ENCODE peak calls at places on chromosomes 6 and 20, in eight cellular contexts. Q is astrocyte of the cerebellum, B is lung, M is BE2C, E is PC-3, Z is neural progenitor cell, N is fibroblast of mammary gland, L is pancreas. D is an unnamed sample.

GRCh38 chr20:51563597-51564332 is 21.2 kb upstream of the NFATC2 start:
- DNase-seq in Q (peak), B (peak), M (peak), E (peak), Z (peak), N (peak), L (peak), D (no peak)

GRCh38 chr20:59135093-59135492 is 28.5 kb upstream of the ZNF831 start:
- DNase-seq in Q (no peak), B (no peak), M (no peak), E (no peak), Z (no peak), N (no peak), L (no peak), D (no peak)

GRCh38 chr6:6875818-6876470 is 231.8 kb upstream of the RREB1 start:
- DNase-seq in Q (no peak), B (no peak), M (no peak), E (peak), Z (no peak), N (peak), L (no peak), D (peak)

GRCh38 chr6:74073429-74073828 is 377.4 kb downstream of the CD109 start:
- DNase-seq in Q (no peak), B (no peak), M (no peak), E (peak), Z (no peak), N (peak), L (no peak), D (no peak)

GRCh38 chr6:111423055-111423633 is 59.9 kb downstream of the REV3L start:
- DNase-seq in Q (no peak), B (no peak), M (no peak), E (peak), Z (no peak), N (peak), L (no peak), D (no peak)

GRCh38 chr6:137341721-137342195 is 122.6 kb upstream of the IFNGR1 start:
- DNase-seq in Q (no peak), B (no peak), M (peak), E (peak), Z (peak), N (peak), L (peak), D (no peak)

GRCh38 chr6:170127151-170127550 is 163.7 kb downstream of the DLL1 start:
- DNase-seq in Q (no peak), B (no peak), M (no peak), E (no peak), Z (no peak), N (no peak), L (no peak), D (no peak)

GRCh38 chr6:77466055-77467028 is 3.1 kb upstream of the HTR1B start:
- DNase-seq in Q (peak), B (no peak), M (peak), E (peak), Z (peak), N (peak), L (peak), D (no peak)

GRCh38 chr20:58604410-58604881 is 46.6 kb upstream of the STX16 start:
- DNase-seq in Q (no peak), B (no peak), M (peak), E (no peak), Z (no peak), N (no peak), L (no peak), D (no peak)

GRCh38 chr6:151452750-151453427 is 963 bp upstream of the RMND1 start:
- DNase-seq in Q (no peak), B (peak), M (peak), E (peak), Z (peak), N (peak), L (peak), D (no peak)

GRCh38 chr20:64033981-64034493 is 1.9 kb upstream of the C20orf204 start:
- DNase-seq in Q (no peak), B (no peak), M (no peak), E (no peak), Z (no peak), N (peak), L (no peak), D (no peak)

GRCh38 chr6:82056567-82056966 is 191.0 kb downstream of the IBTK start:
- DNase-seq in Q (no peak), B (no peak), M (no peak), E (no peak), Z (no peak), N (no peak), L (no peak), D (no peak)

GRCh38 chr6:84728602-84729001 is 35.8 kb downstream of the TBX18 start:
- DNase-seq in Q (no peak), B (no peak), M (no peak), E (peak), Z (peak), N (peak), L (no peak), D (no peak)

GRCh38 chr6:82283771-82284420 is 36.4 kb upstream of the IBTK start:
- DNase-seq in Q (no peak), B (no peak), M (no peak), E (no peak), Z (peak), N (no peak), L (no peak), D (no peak)

GRCh38 chr6:40358473-40359460 is 228.4 kb downstream of the LRFN2 start:
- DNase-seq in Q (no peak), B (peak), M (no peak), E (no peak), Z (no peak), N (no peak), L (no peak), D (no peak)

GRCh38 chr6:11778648-11779307 is at the start of gene ADTRP:
- DNase-seq in Q (no peak), B (no peak), M (no peak), E (no peak), Z (no peak), N (no peak), L (no peak), D (no peak)

GRCh38 chr6:11779308-11780096 is 899 bp upstream of the ADTRP start:
- DNase-seq in Q (no peak), B (no peak), M (no peak), E (no peak), Z (peak), N (peak), L (no peak), D (no peak)

GRCh38 chr6:11780097-11780428 is 1.5 kb upstream of the ADTRP start:
- DNase-seq in Q (no peak), B (no peak), M (no peak), E (no peak), Z (peak), N (no peak), L (no peak), D (no peak)

GRCh38 chr6:11775791-11776409 is 2.7 kb downstream of the ADTRP start:
- DNase-seq in Q (no peak), B (no peak), M (no peak), E (no peak), Z (no peak), N (no peak), L (no peak), D (no peak)

DNA sequence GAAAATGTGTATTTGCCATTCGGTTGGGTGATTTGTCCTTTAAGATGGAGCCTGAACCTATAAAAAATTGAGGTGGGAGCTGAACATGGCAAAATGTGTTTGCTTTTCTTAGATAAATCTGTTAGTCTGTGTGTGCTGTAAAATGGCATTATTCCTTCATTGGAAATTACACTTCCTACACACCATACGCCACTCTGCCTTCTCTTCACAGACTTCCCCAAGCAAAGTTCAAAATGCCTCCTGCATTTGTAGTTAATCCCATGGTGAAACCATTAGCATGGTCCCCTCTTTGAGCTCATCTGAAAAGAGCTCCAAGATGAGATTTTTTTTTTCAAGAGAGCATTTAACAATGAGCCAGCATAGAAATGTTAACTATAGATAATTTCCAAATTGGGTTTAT is 561 bp downstream of the ADTRP start:
- DNase-seq in Q (no peak), B (no peak), M (no peak), E (no peak), Z (no peak), N (no peak), L (no peak), D (no peak)
- H3K4me3 ChIP-seq in Q (no peak), B (no peak), M (no peak), E (no peak), Z (no peak), N (no peak), L (no peak), D (no peak)

GRCh38 chr6:108175592-108176279 is 9.9 kb downstream of the NR2E1 start:
- DNase-seq in Q (no peak), B (no peak), M (peak), E (no peak), Z (peak), N (no peak), L (peak), D (no peak)
- TF ChIP-seq CTCF in Q (no peak), B (no peak), M (peak), E (peak), Z (peak), N (no peak), L (no peak), D (no peak)

DNA sequence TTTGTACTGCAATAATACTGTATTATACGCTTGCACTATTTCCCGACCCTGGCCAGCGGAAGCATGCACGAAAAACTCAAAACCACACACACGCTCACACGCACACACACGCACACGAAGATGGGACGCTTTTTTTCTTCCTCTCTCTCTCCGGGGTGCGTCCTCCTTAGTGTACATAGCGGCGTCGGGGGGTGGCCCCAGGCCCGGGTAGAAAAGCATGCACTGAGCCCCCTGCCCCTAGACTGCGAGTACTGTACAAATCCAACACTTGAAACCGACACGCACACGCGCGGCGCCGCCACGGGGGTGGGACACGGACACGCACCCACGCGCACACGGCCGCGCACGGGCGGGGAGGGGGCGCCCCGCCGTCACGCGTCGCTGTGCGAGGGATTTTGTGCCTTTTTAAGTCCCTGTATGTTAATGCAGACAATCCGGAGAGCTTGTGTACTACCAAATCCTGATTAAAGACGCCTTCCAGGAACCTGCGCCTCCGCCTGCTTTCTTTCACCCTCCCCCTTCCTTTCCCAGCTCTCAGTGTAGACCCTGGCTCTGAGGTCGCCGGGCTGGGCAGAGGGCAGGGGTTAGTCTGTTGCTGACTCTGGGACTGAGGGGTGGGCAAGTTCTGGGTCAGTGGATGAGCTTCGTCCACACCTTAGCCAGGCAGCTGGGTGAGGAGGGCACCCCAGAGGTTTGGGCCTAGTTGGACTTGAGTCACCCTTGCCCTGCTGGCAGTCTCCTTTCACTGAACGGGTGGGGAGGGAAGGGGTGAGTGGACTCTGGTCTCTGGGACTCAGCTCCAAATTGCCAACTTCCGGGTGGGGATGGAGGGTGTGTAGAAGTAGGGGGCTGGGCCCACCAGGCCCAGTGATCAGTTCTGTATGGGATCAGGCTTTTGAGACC is 21.6 kb upstream of the SLC22A7 start:
- DNase-seq in Q (no peak), B (no peak), M (no peak), E (no peak), Z (peak), N (no peak), L (no peak), D (no peak)
- H3K4me3 ChIP-seq in Q (no peak), B (no peak), M (no peak), E (no peak), Z (peak), N (no peak), L (no peak), D (no peak)

DNA sequence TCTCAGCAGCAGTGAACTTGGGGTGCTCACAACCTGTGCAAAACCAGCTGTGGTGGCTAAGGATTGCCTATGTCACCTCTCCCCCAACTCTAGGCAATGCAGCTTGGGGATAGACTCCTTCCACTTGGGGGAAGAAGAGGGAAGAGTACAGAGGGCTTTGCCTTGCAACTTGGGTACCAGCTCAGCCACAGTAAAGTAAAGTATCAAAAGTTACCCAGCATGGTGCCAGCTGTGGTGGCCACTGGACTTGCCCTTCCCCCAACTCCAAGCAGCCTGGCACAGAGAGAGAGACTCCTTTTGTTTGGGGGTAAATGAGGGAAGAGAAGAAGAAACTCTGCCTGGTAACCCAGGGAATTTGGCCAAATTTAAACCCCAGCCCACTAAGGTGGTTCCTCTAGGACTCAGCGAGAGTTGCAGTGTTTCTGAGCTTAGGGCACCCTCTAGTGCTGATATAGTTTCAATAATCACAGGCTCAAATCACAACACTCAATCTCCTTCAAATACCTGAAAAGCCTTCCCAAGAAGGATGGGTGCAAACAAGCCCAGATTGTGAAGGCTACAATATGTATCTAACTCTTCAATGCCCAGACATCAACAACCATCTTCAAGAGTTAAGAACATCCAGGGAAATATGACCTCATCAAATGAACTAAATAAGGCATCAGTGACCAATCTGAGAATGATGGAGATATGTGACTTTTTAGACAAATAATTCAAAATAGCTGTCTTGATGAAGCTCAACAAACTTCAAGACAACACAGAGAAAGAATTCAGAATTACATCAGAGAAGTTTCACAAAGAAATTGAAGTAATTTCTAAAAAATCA is 7.6 kb upstream of the DEFB129 start:
- DNase-seq in Q (no peak), B (no peak), M (no peak), E (peak), Z (peak), N (peak), L (no peak), D (no peak)
- TF ChIP-seq CTCF in Q (peak), B (no peak), M (peak), E (peak), Z (peak), N (peak), L (no peak), D (no peak)

GRCh38 chr20:17556842-17557674 is 12.8 kb upstream of the DSTN start:
- DNase-seq in Q (no peak), B (peak), M (peak), E (peak), Z (no peak), N (peak), L (peak), D (no peak)
- H3K4me3 ChIP-seq in Q (no peak), B (no peak), M (no peak), E (peak), Z (no peak), N (no peak), L (no peak), D (no peak)

DNA sequence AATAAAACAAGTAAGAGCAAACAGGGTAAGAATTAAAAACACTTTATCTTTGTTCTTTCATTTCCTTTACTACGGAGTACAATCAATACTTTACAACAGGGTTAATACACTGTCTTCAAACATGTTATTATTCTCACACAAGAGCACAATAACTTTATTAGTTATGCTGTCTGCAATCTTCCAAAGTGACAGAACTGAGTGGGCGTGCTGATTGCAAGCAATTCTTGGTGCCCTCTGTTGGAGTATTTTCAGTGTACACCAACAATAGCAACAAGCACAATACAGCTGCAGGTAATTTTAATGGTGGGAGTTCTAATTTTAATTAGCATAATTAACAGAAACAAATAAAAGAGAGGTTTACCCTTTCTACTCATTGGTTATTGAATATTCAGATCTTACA is 33.9 kb upstream of the PTPRK start:
- DNase-seq in Q (no peak), B (no peak), M (no peak), E (peak), Z (no peak), N (peak), L (no peak), D (no peak)
- TF ChIP-seq CTCF in Q (peak), B (no peak), M (peak), E (peak), Z (no peak), N (peak), L (no peak), D (no peak)

GRCh38 chr20:25036331-25036936 is 21.5 kb downstream of the ACSS1 start:
- DNase-seq in Q (no peak), B (no peak), M (no peak), E (no peak), Z (no peak), N (no peak), L (no peak), D (no peak)
- H3K4me3 ChIP-seq in Q (no peak), B (no peak), M (no peak), E (no peak), Z (no peak), N (no peak), L (no peak), D (no peak)

GRCh38 chr6:48736486-48737206 is 625.6 kb upstream of the PTCHD4 start:
- DNase-seq in Q (peak), B (no peak), M (no peak), E (peak), Z (no peak), N (peak), L (no peak), D (peak)
- TF ChIP-seq CTCF in Q (no peak), B (no peak), M (no peak), E (peak), Z (no peak), N (peak), L (no peak), D (no peak)

GRCh38 chr20:62828551-62829230 is 11.8 kb downstream of the COL9A3 start:
- DNase-seq in Q (no peak), B (no peak), M (peak), E (no peak), Z (no peak), N (no peak), L (no peak), D (no peak)

GRCh38 chr20:62828051-62828450 is 11.2 kb downstream of the COL9A3 start:
- DNase-seq in Q (no peak), B (no peak), M (no peak), E (no peak), Z (no peak), N (no peak), L (no peak), D (no peak)

GRCh38 chr20:62830821-62831220 is 14.0 kb downstream of the COL9A3 start:
- DNase-seq in Q (no peak), B (no peak), M (peak), E (no peak), Z (no peak), N (no peak), L (no peak), D (no peak)

GRCh38 chr20:62830251-62830650 is 13.4 kb downstream of the COL9A3 start:
- DNase-seq in Q (no peak), B (no peak), M (no peak), E (no peak), Z (no peak), N (no peak), L (no peak), D (no peak)

DNA sequence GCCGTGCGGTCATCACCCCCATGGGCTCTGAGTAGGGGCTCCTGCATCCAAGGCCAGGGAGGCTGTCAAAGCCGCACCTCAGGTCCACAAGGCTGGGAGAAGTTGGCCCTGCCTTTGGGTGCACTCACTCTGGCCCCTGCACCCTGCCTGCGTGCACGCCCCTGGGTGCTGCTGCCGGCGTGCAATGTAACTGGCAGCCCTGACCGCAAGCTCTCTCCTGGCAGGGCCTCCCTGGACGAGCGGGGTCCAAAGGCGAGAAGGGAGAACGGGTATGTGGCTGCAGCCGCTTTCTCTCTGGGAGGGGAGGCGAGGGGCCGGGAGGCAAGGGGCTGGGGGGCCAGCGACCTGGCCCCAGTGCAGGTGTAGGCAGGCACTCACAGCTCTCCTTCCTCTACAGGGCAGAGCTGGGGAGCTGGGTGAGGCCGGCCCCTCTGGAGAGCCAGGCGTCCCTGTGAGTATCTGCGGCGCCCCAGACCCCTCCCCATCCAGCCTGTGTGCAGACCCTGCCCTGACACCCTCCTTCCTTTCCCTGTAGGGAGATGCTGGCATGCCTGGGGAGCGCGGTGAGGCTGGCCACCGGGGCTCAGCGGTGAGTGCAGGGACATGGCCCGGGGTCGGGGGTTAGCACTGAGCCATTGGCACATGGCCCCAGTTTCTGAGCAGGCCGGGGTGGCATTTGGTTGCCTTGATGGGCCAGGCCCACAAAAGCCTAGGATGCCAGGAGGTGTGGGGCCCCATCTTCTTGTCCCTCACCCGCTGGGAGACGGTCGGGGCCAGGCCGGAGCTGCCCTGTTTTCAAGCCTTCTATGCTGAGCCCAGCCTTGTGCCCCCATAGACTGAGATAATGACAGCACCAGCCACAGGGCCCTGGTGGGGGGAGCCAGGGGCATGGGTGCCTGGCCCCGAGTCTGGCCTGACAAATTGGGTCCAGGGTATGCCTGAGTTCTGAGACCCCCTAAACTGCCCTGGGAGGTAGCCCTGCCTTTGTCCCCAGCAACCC is 12.7 kb downstream of the COL9A3 start:
- DNase-seq in Q (no peak), B (no peak), M (no peak), E (no peak), Z (no peak), N (no peak), L (no peak), D (no peak)
- H3K4me3 ChIP-seq in Q (no peak), B (no peak), M (no peak), E (no peak), Z (no peak), N (no peak), L (no peak), D (no peak)

D was measured in AG04449.